ENCODE peak calls at places on chromosomes 5 and 9, in eight cellular contexts. V is iPS DF 6.9; Z is stimulated activated CD8-positive, alpha-beta memory T cell treated with anti-CD3 and anti-CD28 coated beads, Interleukin-15, amount 100 ng/mL, for 24 hours; G is NCI-H1417; C is Calu3; X is stimulated activated CD4-positive, alpha-beta T cell treated with anti-CD3 and anti-CD28 coated beads, Interleukin-2, amount 100 ng/mL, for 24 hours; T is esophagus squamous epithelium; D is skeletal muscle cell. I is an unnamed sample.

GRCh38 chr9:123456011-123456410 is 100.0 kb downstream of the CRB2 start:
- DNase-seq in V (no peak), Z (no peak), G (no peak), C (no peak), X (no peak), T (no peak), D (no peak), I (no peak)

GRCh38 chr5:135502836-135503520 is 32.8 kb downstream of the NEUROG1 start:
- DNase-seq in V (no peak), Z (no peak), G (no peak), C (no peak), X (no peak), T (no peak), D (no peak), I (no peak)

GRCh38 chr9:116494815-116495634 is 192.1 kb upstream of the TRIM32 start:
- DNase-seq in V (peak; percentile 58), Z (no peak), G (no peak), C (peak; percentile 42), X (peak; percentile 39), T (no peak), D (no peak), I (no peak)

GRCh38 chr5:175840050-175840841 is 31.1 kb upstream of the CPLX2 start:
- DNase-seq in V (no peak), Z (no peak), G (no peak), C (no peak), X (no peak), T (no peak), D (no peak), I (no peak)

GRCh38 chr5:13606051-13606450 is 338.4 kb downstream of the DNAH5 start:
- DNase-seq in V (no peak), Z (no peak), G (no peak), C (peak; percentile 8), X (no peak), T (no peak), D (no peak), I (no peak)

GRCh38 chr5:149887622-149888183 is 56.9 kb downstream of the PDE6A start:
- DNase-seq in V (no peak), Z (no peak), G (no peak), C (peak; percentile 35), X (no peak), T (no peak), D (peak; percentile 75), I (no peak)

GRCh38 chr5:119393746-119394145 is 37.9 kb downstream of the TNFAIP8 start:
- DNase-seq in V (no peak), Z (no peak), G (no peak), C (no peak), X (no peak), T (no peak), D (no peak), I (no peak)

GRCh38 chr5:168433982-168434381 is 52.3 kb upstream of the RARS1 start:
- DNase-seq in V (no peak), Z (no peak), G (peak; percentile 6), C (no peak), X (no peak), T (no peak), D (no peak), I (no peak)

GRCh38 chr5:65803699-65804426 is 81.9 kb downstream of the NLN start:
- DNase-seq in V (no peak), Z (no peak), G (no peak), C (no peak), X (no peak), T (no peak), D (no peak), I (no peak)

GRCh38 chr5:149046196-149046829 is 16.5 kb downstream of the SH3TC2 start:
- DNase-seq in V (no peak), Z (no peak), G (no peak), C (no peak), X (no peak), T (no peak), D (no peak), I (no peak)

GRCh38 chr9:98983295-98984268 is 39.9 kb downstream of the COL15A1 start:
- DNase-seq in V (no peak), Z (no peak), G (no peak), C (no peak), X (no peak), T (no peak), D (peak; percentile 80), I (no peak)

GRCh38 chr9:124877383-124877782 is 15.5 kb downstream of the ARPC5L start:
- DNase-seq in V (no peak), Z (no peak), G (no peak), C (no peak), X (no peak), T (no peak), D (no peak), I (no peak)

GRCh38 chr5:124289122-124289521 is 457.3 kb downstream of the ZNF608 start:
- DNase-seq in V (no peak), Z (no peak), G (no peak), C (no peak), X (no peak), T (no peak), D (no peak), I (no peak)

GRCh38 chr9:7079051-7079450 is 321.3 kb downstream of the KDM4C start:
- DNase-seq in V (no peak), Z (no peak), G (no peak), C (no peak), X (no peak), T (no peak), D (no peak), I (no peak)